ENCODE peak calls at places on chromosomes 1 and 21, in four cellular contexts. R is right cardiac atrium, O is kidney, F is A549. C is an unnamed sample.
A peak's percentile ranks its signal among the peaks of the same experiment; 100 is the strongest.

GRCh38 chr1:203450016-203450415 is 25.6 kb upstream of the PRELP start:
- DNase-seq in R (no peak), O (no peak), F (no peak), C (no peak)

GRCh38 chr1:10625554-10625953 is 150.8 kb downstream of the PEX14 start:
- DNase-seq in R (no peak), O (no peak), F (no peak), C (no peak)

GRCh38 chr1:233229291-233229690 is 66.2 kb downstream of the PCNX2 start:
- DNase-seq in R (no peak), O (no peak), F (no peak), C (no peak)

GRCh38 chr1:11930571-11931445 is 3.7 kb upstream of the PLOD1 start:
- DNase-seq in R (no peak), O (no peak), F (no peak), C (peak; percentile 53)

GRCh38 chr1:151281969-151282882 is at the start of gene ZNF687:
- DNase-seq in R (peak; percentile 100), O (peak; percentile 100), F (peak; percentile 100), C (peak; percentile 100)

GRCh38 chr1:44805311-44806024 is 1.7 kb downstream of the DYNLT4 start:
- DNase-seq in R (peak; percentile 59), O (peak; percentile 70), F (no peak), C (peak; percentile 13)

GRCh38 chr1:41576620-41577019 is 92.1 kb upstream of the EDN2 start:
- DNase-seq in R (no peak), O (no peak), F (no peak), C (no peak)

GRCh38 chr1:181353526-181353925 is 129.8 kb upstream of the CACNA1E start:
- DNase-seq in R (no peak), O (no peak), F (no peak), C (no peak)

GRCh38 chr1:83805921-83806320 is 193.0 kb downstream of the TTLL7 start:
- DNase-seq in R (no peak), O (no peak), F (no peak), C (no peak)

GRCh38 chr21:38267136-38267535 is 10.3 kb downstream of the KCNJ15 start:
- DNase-seq in R (no peak), O (no peak), F (no peak), C (no peak)
- H3K27ac ChIP-seq in R (no peak overlapping the region), O (peak overlapping the region; percentile 16), F (peak overlapping the region; percentile 45), C (no peak overlapping the region)

DNA sequence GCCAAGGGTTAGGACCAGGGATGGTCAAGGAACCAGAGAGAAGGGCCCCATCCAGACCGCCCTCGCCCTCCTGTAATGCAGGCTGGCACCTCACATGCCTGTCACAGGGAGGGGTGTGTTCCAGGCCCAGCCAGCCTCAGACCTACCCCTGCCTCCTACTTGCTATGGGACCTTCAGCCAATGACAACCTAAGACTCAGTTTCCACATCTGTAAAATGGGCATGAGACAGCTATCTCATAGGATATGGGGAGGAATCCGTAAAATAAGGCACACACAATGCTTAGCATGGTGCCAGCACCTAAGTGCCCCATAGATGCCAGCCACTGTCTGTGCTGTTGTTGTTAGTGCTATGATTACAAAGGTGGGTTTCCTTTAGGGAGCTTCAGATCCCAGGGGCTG is 7.9 kb downstream of the KIF17 start:
- DNase-seq in R (no peak), O (no peak), F (no peak), C (no peak)
- H3K27ac ChIP-seq in R (no peak overlapping the region), O (no peak overlapping the region), F (no peak overlapping the region), C (no peak overlapping the region)

DNA sequence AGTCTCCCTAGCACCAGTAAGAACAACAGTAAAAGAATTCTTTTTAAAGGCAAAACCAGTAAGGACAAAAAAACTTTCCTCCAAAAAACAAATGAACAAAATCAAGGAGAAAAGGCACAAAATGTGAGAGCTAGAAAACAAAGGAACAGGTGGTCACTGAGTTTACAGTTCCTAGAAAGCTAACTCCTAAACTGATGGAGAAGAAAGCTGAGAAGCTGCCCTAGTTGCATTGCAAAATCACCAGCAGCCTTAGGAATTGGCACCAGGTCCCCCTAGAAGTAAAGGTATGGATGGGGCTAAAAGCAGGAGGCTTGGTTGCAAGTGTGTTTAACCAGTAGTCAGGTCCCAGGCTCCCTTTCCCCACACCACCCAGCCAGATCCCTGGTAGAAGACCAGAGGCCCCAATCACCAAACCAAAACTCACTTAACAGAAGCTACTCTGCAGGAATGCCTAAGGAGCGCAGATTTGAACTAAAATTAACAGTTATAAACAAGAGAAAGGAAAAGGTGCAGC is 47.6 kb downstream of the RAB3GAP2 start:
- DNase-seq in R (no peak), O (no peak), F (no peak), C (no peak)
- H3K27ac ChIP-seq in R (no peak overlapping the region), O (no peak overlapping the region), F (no peak overlapping the region), C (no peak overlapping the region)

DNA sequence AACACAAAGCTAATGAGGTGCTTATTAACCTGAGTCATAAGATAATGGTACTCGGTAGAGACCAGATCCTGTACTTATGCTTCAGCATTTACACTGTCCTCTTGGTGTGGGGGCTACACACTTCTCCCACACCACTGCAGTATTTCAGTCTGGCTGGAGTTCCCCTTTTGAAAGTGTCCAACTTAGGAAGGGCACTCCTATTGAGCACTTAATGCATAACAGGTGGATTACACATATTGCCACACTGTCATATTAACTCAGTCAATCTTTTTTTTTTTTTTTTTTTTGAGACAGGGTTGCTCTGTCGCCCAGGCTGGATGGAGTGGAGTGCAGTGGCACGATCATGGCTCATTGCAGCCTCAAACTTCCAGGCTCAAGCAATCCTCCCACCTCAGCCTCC is 1.5 kb downstream of the GPATCH4 start:
- DNase-seq in R (no peak), O (no peak), F (peak; percentile 66), C (no peak)
- H3K27ac ChIP-seq in R (no peak overlapping the region), O (no peak overlapping the region), F (no peak overlapping the region), C (no peak overlapping the region)

GRCh38 chr21:42467613-42467983 is 28.4 kb downstream of the RSPH1 start:
- DNase-seq in R (no peak), O (no peak), F (no peak), C (no peak)
- H3K27ac ChIP-seq in R (no peak overlapping the region), O (no peak overlapping the region), F (no peak overlapping the region), C (no peak overlapping the region)

GRCh38 chr1:245875581-245876263 is 631.4 kb downstream of the SMYD3 start:
- DNase-seq in R (no peak), O (no peak), F (no peak), C (no peak)
- H3K27ac ChIP-seq in R (no peak overlapping the region), O (peak overlapping the region; percentile 1), F (no peak overlapping the region), C (peak overlapping the region; percentile 73)